ENCODE peak calls at places on chromosomes 2 and 18, in four cellular contexts. B is Daoy; P is naive thymus-derived CD8-positive, alpha-beta T cell; D is sigmoid colon. J is an unnamed sample.

GRCh38 chr2:200310545-200310971 is 4.1 kb downstream of the SPATS2L start:
- DNase-seq in B (no peak), P (no peak), D (no peak), J (no peak)

GRCh38 chr2:844725-845124 is 105.9 kb upstream of the SNTG2 start:
- DNase-seq in B (no peak), P (no peak), D (no peak), J (no peak)

GRCh38 chr2:226893206-226893605 is 57.4 kb downstream of the RHBDD1 start:
- DNase-seq in B (no peak), P (no peak), D (no peak), J (no peak)

GRCh38 chr2:44268259-44268649 is 7.0 kb upstream of the SLC3A1 start:
- DNase-seq in B (peak; percentile 68), P (no peak), D (no peak), J (no peak)

GRCh38 chr2:11938196-11938595 is 191.8 kb downstream of the LPIN1 start:
- DNase-seq in B (no peak), P (no peak), D (peak; percentile 90), J (peak; percentile 3)

GRCh38 chr2:231364961-231365810 is 30.3 kb upstream of the B3GNT7 start:
- DNase-seq in B (peak; percentile 83), P (no peak), D (peak; percentile 62), J (peak; percentile 82)

GRCh38 chr18:62331581-62332436 is 6.7 kb downstream of the TNFRSF11A start:
- DNase-seq in B (peak; percentile 56), P (no peak), D (peak; percentile 78), J (no peak)

GRCh38 chr2:95401480-95401879 is 1.0 kb upstream of the FAHD2A start:
- DNase-seq in B (no peak), P (no peak), D (no peak), J (no peak)

GRCh38 chr2:233386382-233387041 is 32.2 kb downstream of the DGKD start:
- DNase-seq in B (peak; percentile 34), P (no peak), D (no peak), J (no peak)

GRCh38 chr18:25561923-25562322 is 210.0 kb upstream of the ZNF521 start:
- DNase-seq in B (peak; percentile 11), P (no peak), D (no peak), J (no peak)

GRCh38 chr2:192007819-192008218 is 160.9 kb upstream of the CAVIN2 start:
- DNase-seq in B (no peak), P (no peak), D (no peak), J (peak; percentile 44)

GRCh38 chr18:23225518-23225917 is 90.2 kb downstream of the CABLES1 start:
- DNase-seq in B (peak; percentile 56), P (no peak), D (peak; percentile 74), J (no peak)

GRCh38 chr2:226079186-226079585 is 679.7 kb downstream of the NYAP2 start:
- DNase-seq in B (peak; percentile 49), P (no peak), D (no peak), J (no peak)

GRCh38 chr2:197208841-197209240 is 101.7 kb downstream of the ANKRD44 start:
- DNase-seq in B (no peak), P (peak; percentile 44), D (no peak), J (no peak)

GRCh38 chr2:225889452-225889851 is 489.9 kb downstream of the NYAP2 start:
- DNase-seq in B (peak; percentile 33), P (peak; percentile 14), D (no peak), J (peak; percentile 2)

GRCh38 chr2:96145028-96145939 is at the start of gene DUSP2:
- DNase-seq in B (peak; percentile 83), P (peak; percentile 85), D (peak; percentile 83), J (peak; percentile 83)

GRCh38 chr18:30970201-30970816 is 72.2 kb downstream of the DSC3 start:
- DNase-seq in B (peak; percentile 30), P (no peak), D (no peak), J (peak; percentile 36)

GRCh38 chr18:55422456-55423185 is 165.4 kb downstream of the TCF4 start:
- DNase-seq in B (no peak), P (no peak), D (peak; percentile 72), J (peak; percentile 76)

GRCh38 chr2:45008296-45009129 is 739 bp downstream of the SIX2 start:
- DNase-seq in B (peak; percentile 63), P (no peak), D (no peak), J (peak; percentile 67)

GRCh38 chr2:157989227-157989626 is 112.4 kb upstream of the UPP2 start:
- DNase-seq in B (no peak), P (no peak), D (no peak), J (no peak)

GRCh38 chr2:145524836-145525235 is 1004.9 kb upstream of the ZEB2 start:
- DNase-seq in B (no peak), P (no peak), D (no peak), J (no peak)

J was measured in NCI-H146.